ENCODE peak calls at places on chromosomes 5 and 9, in five cellular contexts. One of them, this sample, is unnamed.

GRCh38 chr9:3855601-3856328 is 330.0 kb upstream of the RFX3 start:
- DNase-seq in HCT116: no peak
- DNase-seq in SK-N-SH: no peak
- DNase-seq in H1: no peak
- DNase-seq in HepG2: no peak
- DNase-seq in this sample: no peak

GRCh38 chr9:86202338-86202882 is 57.0 kb downstream of the C9orf153 start:
- DNase-seq in HCT116: peak; percentile 27
- DNase-seq in SK-N-SH: peak; percentile 56
- DNase-seq in H1: no peak
- DNase-seq in HepG2: peak; percentile 16
- DNase-seq in this sample: peak; percentile 11

GRCh38 chr9:121734465-121734864 is 83.0 kb downstream of the DAB2IP start:
- DNase-seq in HCT116: no peak
- DNase-seq in SK-N-SH: no peak
- DNase-seq in H1: no peak
- DNase-seq in HepG2: no peak
- DNase-seq in this sample: no peak

GRCh38 chr9:93200989-93201339 is 17.0 kb downstream of the WNK2 start:
- DNase-seq in HCT116: no peak
- DNase-seq in SK-N-SH: no peak
- DNase-seq in H1: no peak
- DNase-seq in HepG2: peak; percentile 55
- DNase-seq in this sample: no peak

GRCh38 chr9:5866276-5866675 is 24.4 kb upstream of the MLANA start:
- DNase-seq in HCT116: no peak
- DNase-seq in SK-N-SH: no peak
- DNase-seq in H1: no peak
- DNase-seq in HepG2: no peak
- DNase-seq in this sample: no peak

GRCh38 chr5:103394676-103395075 is 136.1 kb downstream of the MACIR start:
- DNase-seq in HCT116: no peak
- DNase-seq in SK-N-SH: no peak
- DNase-seq in H1: no peak
- DNase-seq in HepG2: no peak
- DNase-seq in this sample: no peak

GRCh38 chr5:124207118-124207517 is 539.3 kb downstream of the ZNF608 start:
- DNase-seq in HCT116: no peak
- DNase-seq in SK-N-SH: no peak
- DNase-seq in H1: no peak
- DNase-seq in HepG2: no peak
- DNase-seq in this sample: no peak

GRCh38 chr5:10243660-10244240 is 5.9 kb downstream of the ATPSCKMT start:
- DNase-seq in HCT116: no peak
- DNase-seq in SK-N-SH: no peak
- DNase-seq in H1: no peak
- DNase-seq in HepG2: no peak
- DNase-seq in this sample: no peak

GRCh38 chr9:3235497-3235896 is 290.3 kb downstream of the RFX3 start:
- DNase-seq in HCT116: no peak
- DNase-seq in SK-N-SH: no peak
- DNase-seq in H1: no peak
- DNase-seq in HepG2: no peak
- DNase-seq in this sample: no peak

GRCh38 chr5:16234598-16234997 is 55.0 kb upstream of the MARCHF11 start:
- DNase-seq in HCT116: no peak
- DNase-seq in SK-N-SH: no peak
- DNase-seq in H1: no peak
- DNase-seq in HepG2: no peak
- DNase-seq in this sample: no peak

GRCh38 chr9:70421272-70422180 is 7.1 kb upstream of the KLF9 start:
- DNase-seq in HCT116: no peak
- DNase-seq in SK-N-SH: no peak
- DNase-seq in H1: peak; percentile 48
- DNase-seq in HepG2: no peak
- DNase-seq in this sample: peak; percentile 3

GRCh38 chr9:35729700-35730485 is 2.1 kb downstream of the TLN1 start:
- DNase-seq in HCT116: peak; percentile 21
- DNase-seq in SK-N-SH: peak; percentile 76
- DNase-seq in H1: no peak
- DNase-seq in HepG2: peak; percentile 41
- DNase-seq in this sample: peak; percentile 64

GRCh38 chr5:178296066-178296465 is 63.5 kb upstream of the PHYKPL start:
- DNase-seq in HCT116: no peak
- DNase-seq in SK-N-SH: no peak
- DNase-seq in H1: no peak
- DNase-seq in HepG2: no peak
- DNase-seq in this sample: no peak

GRCh38 chr5:38316544-38317224 is 58.3 kb downstream of the EGFLAM start:
- DNase-seq in HCT116: no peak
- DNase-seq in SK-N-SH: peak; percentile 78
- DNase-seq in H1: no peak
- DNase-seq in HepG2: no peak
- DNase-seq in this sample: no peak

GRCh38 chr5:96189987-96190386 is 228.3 kb upstream of the ELL2 start:
- DNase-seq in HCT116: no peak
- DNase-seq in SK-N-SH: no peak
- DNase-seq in H1: no peak
- DNase-seq in HepG2: no peak
- DNase-seq in this sample: no peak

GRCh38 chr5:63111891-63112290 is 533.3 kb downstream of the LRRC70 start:
- DNase-seq in HCT116: no peak
- DNase-seq in SK-N-SH: no peak
- DNase-seq in H1: no peak
- DNase-seq in HepG2: no peak
- DNase-seq in this sample: no peak

GRCh38 chr5:136004436-136004835 is 24.4 kb upstream of the TGFBI start:
- DNase-seq in HCT116: no peak
- DNase-seq in SK-N-SH: no peak
- DNase-seq in H1: no peak
- DNase-seq in HepG2: no peak
- DNase-seq in this sample: no peak

GRCh38 chr9:4604678-4605095 is 57.4 kb upstream of the PLPP6 start:
- DNase-seq in HCT116: peak; percentile 72
- DNase-seq in SK-N-SH: peak; percentile 68
- DNase-seq in H1: peak; percentile 81
- DNase-seq in HepG2: peak; percentile 75
- DNase-seq in this sample: peak; percentile 84

GRCh38 chr9:34980181-34980761 is 9.3 kb upstream of the DNAJB5 start:
- DNase-seq in HCT116: no peak
- DNase-seq in SK-N-SH: no peak
- DNase-seq in H1: no peak
- DNase-seq in HepG2: no peak
- DNase-seq in this sample: no peak

GRCh38 chr5:34915856-34916192 is 313 bp downstream of the BRIX1 start:
- DNase-seq in HCT116: no peak
- DNase-seq in SK-N-SH: no peak
- DNase-seq in H1: no peak
- DNase-seq in HepG2: no peak
- DNase-seq in this sample: no peak

GRCh38 chr5:62134811-62135210 is 171.2 kb upstream of the KIF2A start:
- DNase-seq in HCT116: no peak
- DNase-seq in SK-N-SH: no peak
- DNase-seq in H1: no peak
- DNase-seq in HepG2: no peak
- DNase-seq in this sample: no peak

GRCh38 chr5:6750142-6750840 is 37.1 kb downstream of the TENT4A start:
- DNase-seq in HCT116: no peak
- DNase-seq in SK-N-SH: no peak
- DNase-seq in H1: no peak
- DNase-seq in HepG2: no peak
- DNase-seq in this sample: no peak

GRCh38 chr9:81823672-81824554 is 104.3 kb upstream of the SPATA31D4 start:
- DNase-seq in HCT116: no peak
- DNase-seq in SK-N-SH: no peak
- DNase-seq in H1: no peak
- DNase-seq in HepG2: no peak
- DNase-seq in this sample: no peak
- TF ChIP-seq JUND in HCT116: no peak
- TF ChIP-seq JUND in SK-N-SH: no peak
- TF ChIP-seq JUND in H1: no peak
- TF ChIP-seq JUND in HepG2: no peak
- TF ChIP-seq JUND in this sample: no peak

GRCh38 chr9:127628644-127629467 is 16.8 kb downstream of the STXBP1 start:
- DNase-seq in HCT116: no peak
- DNase-seq in SK-N-SH: no peak
- DNase-seq in H1: no peak
- DNase-seq in HepG2: no peak
- DNase-seq in this sample: no peak
- TF ChIP-seq JUND in HCT116: no peak
- TF ChIP-seq JUND in SK-N-SH: no peak
- TF ChIP-seq JUND in H1: no peak
- TF ChIP-seq JUND in HepG2: no peak
- TF ChIP-seq JUND in this sample: no peak

GRCh38 chr5:140295414-140295813 is 7.5 kb downstream of the PFDN1 start:
- DNase-seq in HCT116: no peak
- DNase-seq in SK-N-SH: no peak
- DNase-seq in H1: no peak
- DNase-seq in HepG2: peak; percentile 67
- DNase-seq in this sample: no peak

GRCh38 chr5:140296289-140296688 is 6.6 kb downstream of the PFDN1 start:
- DNase-seq in HCT116: no peak
- DNase-seq in SK-N-SH: no peak
- DNase-seq in H1: no peak
- DNase-seq in HepG2: no peak
- DNase-seq in this sample: no peak

GRCh38 chr5:140297283-140297682 is 5.6 kb downstream of the PFDN1 start:
- DNase-seq in HCT116: no peak
- DNase-seq in SK-N-SH: no peak
- DNase-seq in H1: no peak
- DNase-seq in HepG2: no peak
- DNase-seq in this sample: no peak

GRCh38 chr5:140299056-140299455 is 3.8 kb downstream of the PFDN1 start:
- DNase-seq in HCT116: no peak
- DNase-seq in SK-N-SH: no peak
- DNase-seq in H1: no peak
- DNase-seq in HepG2: no peak
- DNase-seq in this sample: no peak

DNA sequence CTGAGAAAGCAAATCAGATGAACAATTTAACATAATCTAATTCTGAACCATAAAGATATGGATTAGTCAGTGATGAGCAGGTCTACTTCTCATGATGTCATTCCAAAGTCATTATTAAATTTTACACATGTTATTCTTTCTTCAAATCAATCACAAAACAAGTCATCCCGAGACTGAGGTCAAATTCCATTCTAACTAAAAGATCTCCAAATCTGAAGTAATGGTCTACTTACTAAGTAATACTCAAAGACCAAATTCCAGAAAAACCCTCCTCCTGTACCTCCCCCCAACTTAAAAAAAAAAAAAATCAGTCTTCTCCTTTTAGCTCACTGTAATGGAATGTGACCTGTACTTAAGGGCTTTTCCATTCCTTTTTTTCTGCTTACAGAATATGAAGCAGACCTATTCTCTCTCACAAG is 4.7 kb downstream of the PFDN1 start:
- DNase-seq in HCT116: no peak
- DNase-seq in SK-N-SH: no peak
- DNase-seq in H1: no peak
- DNase-seq in HepG2: peak; percentile 16
- DNase-seq in this sample: no peak
- TF ChIP-seq JUND in HCT116: no peak
- TF ChIP-seq JUND in SK-N-SH: peak; percentile 65
- TF ChIP-seq JUND in H1: no peak
- TF ChIP-seq JUND in HepG2: no peak
- TF ChIP-seq JUND in this sample: no peak

GRCh38 chr9:136608331-136609159 is 54.2 kb upstream of the EGFL7 start:
- DNase-seq in HCT116: no peak
- DNase-seq in SK-N-SH: no peak
- DNase-seq in H1: no peak
- DNase-seq in HepG2: no peak
- DNase-seq in this sample: no peak

GRCh38 chr9:136605966-136606365 is 56.8 kb upstream of the EGFL7 start:
- DNase-seq in HCT116: no peak
- DNase-seq in SK-N-SH: no peak
- DNase-seq in H1: no peak
- DNase-seq in HepG2: no peak
- DNase-seq in this sample: no peak

GRCh38 chr9:136607334-136607919 is 55.3 kb upstream of the EGFL7 start:
- DNase-seq in HCT116: no peak
- DNase-seq in SK-N-SH: no peak
- DNase-seq in H1: no peak
- DNase-seq in HepG2: no peak
- DNase-seq in this sample: no peak

GRCh38 chr9:136604823-136605525 is 57.7 kb upstream of the EGFL7 start:
- DNase-seq in HCT116: no peak
- DNase-seq in SK-N-SH: peak; percentile 77
- DNase-seq in H1: no peak
- DNase-seq in HepG2: no peak
- DNase-seq in this sample: no peak

DNA sequence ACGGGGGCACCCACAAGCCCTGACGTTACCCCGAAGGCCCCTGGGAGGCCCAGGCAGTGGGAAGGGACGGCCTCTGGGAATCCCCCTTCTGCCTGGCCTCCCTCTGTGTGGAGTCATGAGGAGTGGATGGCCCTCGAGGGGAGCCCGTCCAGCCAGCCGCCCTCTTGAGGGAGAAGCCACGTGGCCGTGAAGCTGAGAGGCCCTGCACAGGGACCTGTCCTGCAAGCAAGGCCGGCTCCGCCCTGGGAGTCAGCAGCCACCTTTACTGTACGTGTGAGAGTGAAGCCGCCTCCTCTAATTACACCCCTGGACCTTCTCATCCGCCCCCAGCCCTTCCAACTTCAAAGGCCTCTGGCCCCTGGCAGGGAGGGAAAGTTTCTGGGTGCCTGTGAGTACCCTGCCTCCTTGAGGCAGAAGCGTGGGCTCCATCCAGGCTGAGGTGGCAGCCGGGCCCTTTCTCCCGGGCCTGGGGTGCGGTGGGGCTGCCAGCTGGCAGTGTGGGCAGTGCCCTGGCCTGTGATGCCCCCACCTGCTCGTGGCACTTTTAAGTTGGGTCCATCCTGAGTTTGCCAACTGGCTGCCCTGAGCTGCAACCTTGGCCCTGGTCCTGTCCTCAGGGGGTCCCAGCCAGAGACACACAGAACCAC is 55.9 kb upstream of the EGFL7 start:
- DNase-seq in HCT116: no peak
- DNase-seq in SK-N-SH: no peak
- DNase-seq in H1: no peak
- DNase-seq in HepG2: no peak
- DNase-seq in this sample: no peak
- TF ChIP-seq JUND in HCT116: no peak
- TF ChIP-seq JUND in SK-N-SH: no peak
- TF ChIP-seq JUND in H1: no peak
- TF ChIP-seq JUND in HepG2: no peak
- TF ChIP-seq JUND in this sample: no peak

GRCh38 chr9:132409828-132410528 is at the start of gene CFAP77:
- DNase-seq in HCT116: peak; percentile 26
- DNase-seq in SK-N-SH: peak; percentile 88
- DNase-seq in H1: peak; percentile 79
- DNase-seq in HepG2: peak; percentile 10
- DNase-seq in this sample: peak; percentile 71

GRCh38 chr9:132408521-132408920 is 1.5 kb upstream of the CFAP77 start:
- DNase-seq in HCT116: no peak
- DNase-seq in SK-N-SH: no peak
- DNase-seq in H1: no peak
- DNase-seq in HepG2: no peak
- DNase-seq in this sample: no peak

GRCh38 chr9:132412089-132412488 is 2.1 kb downstream of the CFAP77 start:
- DNase-seq in HCT116: peak; percentile 8
- DNase-seq in SK-N-SH: peak; percentile 75
- DNase-seq in H1: peak; percentile 69
- DNase-seq in HepG2: peak; percentile 10
- DNase-seq in this sample: peak; percentile 21

GRCh38 chr9:132411091-132411508 is 1.1 kb downstream of the CFAP77 start:
- DNase-seq in HCT116: peak; percentile 68
- DNase-seq in SK-N-SH: peak; percentile 67
- DNase-seq in H1: peak; percentile 90
- DNase-seq in HepG2: peak; percentile 54
- DNase-seq in this sample: peak; percentile 89

GRCh38 chr9:132410642-132411041 is 631 bp downstream of the CFAP77 start:
- DNase-seq in HCT116: no peak
- DNase-seq in SK-N-SH: peak; percentile 33
- DNase-seq in H1: no peak
- DNase-seq in HepG2: no peak
- DNase-seq in this sample: no peak
- TF ChIP-seq JUND in HCT116: no peak
- TF ChIP-seq JUND in SK-N-SH: no peak
- TF ChIP-seq JUND in H1: no peak
- TF ChIP-seq JUND in HepG2: no peak
- TF ChIP-seq JUND in this sample: no peak